ENCODE peak calls at places on chromosome 18, in five cellular contexts. One of them, this sample, is unnamed.

GRCh38 chr18:46663539-46663938 is 6.5 kb upstream of the LOXHD1 start:
- DNase-seq in right cardiac atrium: no peak
- DNase-seq in neural progenitor cell: no peak
- DNase-seq in EH: no peak
- DNase-seq in effector memory CD4-positive, alpha-beta T cell: no peak
- DNase-seq in this sample: no peak

GRCh38 chr18:46260016-46260878 is 156.1 kb downstream of the HAUS1 start:
- DNase-seq in EH: peak; percentile 93
- DNase-seq in neural progenitor cell: no peak
- DNase-seq in effector memory CD4-positive, alpha-beta T cell: no peak
- DNase-seq in right cardiac atrium: no peak
- DNase-seq in this sample: no peak

GRCh38 chr18:73983496-73983895 is 164.1 kb downstream of the FBXO15 start:
- DNase-seq in right cardiac atrium: no peak
- DNase-seq in EH: no peak
- DNase-seq in neural progenitor cell: no peak
- DNase-seq in effector memory CD4-positive, alpha-beta T cell: no peak
- DNase-seq in this sample: no peak

GRCh38 chr18:22032392-22032961 is 136.9 kb upstream of the GATA6 start:
- DNase-seq in right cardiac atrium: no peak
- DNase-seq in EH: peak; percentile 74
- DNase-seq in neural progenitor cell: peak; percentile 27
- DNase-seq in effector memory CD4-positive, alpha-beta T cell: no peak
- DNase-seq in this sample: no peak

GRCh38 chr18:70205421-70206397 is at the start of gene RTTN:
- DNase-seq in neural progenitor cell: peak; percentile 97
- DNase-seq in effector memory CD4-positive, alpha-beta T cell: peak; percentile 71
- DNase-seq in EH: peak; percentile 95
- DNase-seq in right cardiac atrium: peak; percentile 98
- DNase-seq in this sample: peak; percentile 83

GRCh38 chr18:49161627-49162026 is 210.9 kb upstream of the SMAD7 start:
- DNase-seq in EH: peak; percentile 79
- DNase-seq in effector memory CD4-positive, alpha-beta T cell: no peak
- DNase-seq in right cardiac atrium: no peak
- DNase-seq in neural progenitor cell: no peak
- DNase-seq in this sample: no peak

GRCh38 chr18:31661965-31662364 is 22.4 kb downstream of the B4GALT6 start:
- DNase-seq in EH: no peak
- DNase-seq in right cardiac atrium: no peak
- DNase-seq in neural progenitor cell: no peak
- DNase-seq in effector memory CD4-positive, alpha-beta T cell: no peak
- DNase-seq in this sample: no peak

GRCh38 chr18:41128545-41128944 is 826.5 kb upstream of the PIK3C3 start:
- DNase-seq in EH: peak; percentile 55
- DNase-seq in right cardiac atrium: no peak
- DNase-seq in effector memory CD4-positive, alpha-beta T cell: no peak
- DNase-seq in neural progenitor cell: no peak
- DNase-seq in this sample: no peak

GRCh38 chr18:26637324-26637723 is 89.0 kb upstream of the KCTD1 start:
- DNase-seq in right cardiac atrium: no peak
- DNase-seq in EH: no peak
- DNase-seq in neural progenitor cell: peak; percentile 15
- DNase-seq in effector memory CD4-positive, alpha-beta T cell: no peak
- DNase-seq in this sample: no peak

GRCh38 chr18:9825571-9826073 is 60.2 kb upstream of the TXNDC2 start:
- DNase-seq in effector memory CD4-positive, alpha-beta T cell: no peak
- DNase-seq in neural progenitor cell: no peak
- DNase-seq in right cardiac atrium: no peak
- DNase-seq in EH: peak; percentile 98
- DNase-seq in this sample: no peak

GRCh38 chr18:7577706-7578105 is 10.6 kb downstream of the PTPRM start:
- DNase-seq in effector memory CD4-positive, alpha-beta T cell: no peak
- DNase-seq in right cardiac atrium: no peak
- DNase-seq in EH: peak; percentile 94
- DNase-seq in neural progenitor cell: peak; percentile 88
- DNase-seq in this sample: no peak

GRCh38 chr18:31901063-31901462 is 41.9 kb downstream of the TRAPPC8 start:
- DNase-seq in EH: peak; percentile 0
- DNase-seq in effector memory CD4-positive, alpha-beta T cell: no peak
- DNase-seq in neural progenitor cell: no peak
- DNase-seq in right cardiac atrium: no peak
- DNase-seq in this sample: no peak

GRCh38 chr18:7466190-7466589 is 100.9 kb upstream of the PTPRM start:
- DNase-seq in EH: no peak
- DNase-seq in right cardiac atrium: no peak
- DNase-seq in neural progenitor cell: no peak
- DNase-seq in effector memory CD4-positive, alpha-beta T cell: no peak
- DNase-seq in this sample: no peak

GRCh38 chr18:3864669-3865298 is 414.8 kb downstream of the TGIF1 start:
- DNase-seq in neural progenitor cell: no peak
- DNase-seq in right cardiac atrium: no peak
- DNase-seq in EH: no peak
- DNase-seq in effector memory CD4-positive, alpha-beta T cell: no peak
- DNase-seq in this sample: no peak

GRCh38 chr18:58819051-58819450 is 45.6 kb upstream of the ZNF532 start:
- DNase-seq in EH: no peak
- DNase-seq in neural progenitor cell: no peak
- DNase-seq in effector memory CD4-positive, alpha-beta T cell: no peak
- DNase-seq in right cardiac atrium: no peak
- DNase-seq in this sample: no peak

GRCh38 chr18:27583021-27583420 is 397.9 kb upstream of the CHST9 start:
- DNase-seq in EH: no peak
- DNase-seq in effector memory CD4-positive, alpha-beta T cell: no peak
- DNase-seq in neural progenitor cell: no peak
- DNase-seq in right cardiac atrium: no peak
- DNase-seq in this sample: no peak

GRCh38 chr18:63883617-63884016 is 3.9 kb upstream of the SERPINB2 start:
- DNase-seq in right cardiac atrium: no peak
- DNase-seq in effector memory CD4-positive, alpha-beta T cell: no peak
- DNase-seq in EH: no peak
- DNase-seq in neural progenitor cell: no peak
- DNase-seq in this sample: no peak

GRCh38 chr18:70293166-70293565 is 4.3 kb downstream of the SOCS6 start:
- DNase-seq in EH: peak; percentile 11
- DNase-seq in effector memory CD4-positive, alpha-beta T cell: no peak
- DNase-seq in neural progenitor cell: no peak
- DNase-seq in right cardiac atrium: no peak
- DNase-seq in this sample: no peak

GRCh38 chr18:62566199-62566598 is 43.4 kb downstream of the ZCCHC2 start:
- DNase-seq in effector memory CD4-positive, alpha-beta T cell: no peak
- DNase-seq in neural progenitor cell: peak; percentile 56
- DNase-seq in EH: peak; percentile 32
- DNase-seq in right cardiac atrium: peak; percentile 67
- DNase-seq in this sample: no peak

GRCh38 chr18:58438161-58438983 is 190.5 kb downstream of the ALPK2 start:
- DNase-seq in neural progenitor cell: peak; percentile 23
- DNase-seq in effector memory CD4-positive, alpha-beta T cell: no peak
- DNase-seq in EH: peak; percentile 48
- DNase-seq in right cardiac atrium: no peak
- DNase-seq in this sample: no peak

GRCh38 chr18:67007999-67008398 is 404.1 kb upstream of the CDH19 start:
- DNase-seq in EH: no peak
- DNase-seq in neural progenitor cell: no peak
- DNase-seq in effector memory CD4-positive, alpha-beta T cell: no peak
- DNase-seq in right cardiac atrium: no peak
- DNase-seq in this sample: no peak

GRCh38 chr18:63832470-63832869 is 55.0 kb upstream of the SERPINB2 start:
- DNase-seq in right cardiac atrium: no peak
- DNase-seq in EH: peak; percentile 94
- DNase-seq in effector memory CD4-positive, alpha-beta T cell: no peak
- DNase-seq in neural progenitor cell: no peak
- DNase-seq in this sample: no peak

GRCh38 chr18:22391571-22392359 is 25.9 kb downstream of the CTAGE1 start:
- DNase-seq in effector memory CD4-positive, alpha-beta T cell: peak; percentile 7
- DNase-seq in right cardiac atrium: no peak
- DNase-seq in EH: peak; percentile 91
- DNase-seq in neural progenitor cell: no peak
- DNase-seq in this sample: peak; percentile 63

GRCh38 chr18:78238404-78239089 is 741.1 kb upstream of the SALL3 start:
- DNase-seq in EH: no peak
- DNase-seq in effector memory CD4-positive, alpha-beta T cell: no peak
- DNase-seq in right cardiac atrium: no peak
- DNase-seq in neural progenitor cell: peak; percentile 52
- DNase-seq in this sample: no peak

GRCh38 chr18:10378688-10379465 is 75.6 kb upstream of the APCDD1 start:
- DNase-seq in EH: peak; percentile 87
- DNase-seq in effector memory CD4-positive, alpha-beta T cell: no peak
- DNase-seq in neural progenitor cell: no peak
- DNase-seq in right cardiac atrium: no peak
- DNase-seq in this sample: no peak

GRCh38 chr18:58026857-58027256 is 17.2 kb upstream of the NEDD4L start:
- DNase-seq in effector memory CD4-positive, alpha-beta T cell: no peak
- DNase-seq in right cardiac atrium: no peak
- DNase-seq in EH: no peak
- DNase-seq in neural progenitor cell: peak; percentile 13
- DNase-seq in this sample: no peak

GRCh38 chr18:11408555-11408954 is 200.8 kb upstream of the SLC35G4 start:
- DNase-seq in EH: no peak
- DNase-seq in neural progenitor cell: no peak
- DNase-seq in right cardiac atrium: no peak
- DNase-seq in effector memory CD4-positive, alpha-beta T cell: no peak
- DNase-seq in this sample: no peak

GRCh38 chr18:37440206-37440605 is 125.4 kb downstream of the CELF4 start:
- DNase-seq in right cardiac atrium: peak; percentile 61
- DNase-seq in neural progenitor cell: no peak
- DNase-seq in EH: peak; percentile 12
- DNase-seq in effector memory CD4-positive, alpha-beta T cell: no peak
- DNase-seq in this sample: no peak

GRCh38 chr18:51193621-51194287 is 3.7 kb downstream of the MEX3C start:
- DNase-seq in neural progenitor cell: no peak
- DNase-seq in right cardiac atrium: no peak
- DNase-seq in EH: peak; percentile 75
- DNase-seq in effector memory CD4-positive, alpha-beta T cell: no peak
- DNase-seq in this sample: no peak

GRCh38 chr18:8912348-8913057 is 190.0 kb upstream of the NDUFV2 start:
- DNase-seq in neural progenitor cell: peak; percentile 26
- DNase-seq in effector memory CD4-positive, alpha-beta T cell: no peak
- DNase-seq in EH: peak; percentile 37
- DNase-seq in right cardiac atrium: no peak
- DNase-seq in this sample: no peak

GRCh38 chr18:21740474-21740723 is 193 bp upstream of the MIB1 start:
- DNase-seq in effector memory CD4-positive, alpha-beta T cell: peak; percentile 96
- DNase-seq in neural progenitor cell: no peak
- DNase-seq in EH: peak; percentile 97
- DNase-seq in right cardiac atrium: no peak
- DNase-seq in this sample: peak; percentile 98

GRCh38 chr18:39435986-39436385 is 1870.4 kb upstream of the CELF4 start:
- DNase-seq in EH: no peak
- DNase-seq in effector memory CD4-positive, alpha-beta T cell: no peak
- DNase-seq in right cardiac atrium: no peak
- DNase-seq in neural progenitor cell: no peak
- DNase-seq in this sample: no peak

GRCh38 chr18:79962311-79962710 is 2.1 kb upstream of the HSBP1L1 start:
- DNase-seq in effector memory CD4-positive, alpha-beta T cell: no peak
- DNase-seq in neural progenitor cell: no peak
- DNase-seq in right cardiac atrium: peak; percentile 37
- DNase-seq in EH: peak; percentile 47
- DNase-seq in this sample: no peak